ENCODE peak calls at places on chromosomes 2 and 18, in nine cellular contexts. E, I, O, T, B, S, J, Q and G are unnamed samples.

GRCh38 chr2:227818569-227819397 is 5.1 kb downstream of the CCL20 start:
- DNase-seq in E (no peak), I (no peak), O (no peak), T (no peak), B (no peak), S (no peak), J (peak; percentile 99), Q (peak; percentile 39), G (no peak)

GRCh38 chr18:13318644-13319501 is 100.3 kb downstream of the LDLRAD4 start:
- DNase-seq in E (no peak), I (no peak), O (no peak), T (no peak), B (no peak), S (peak; percentile 8), J (no peak), Q (no peak), G (no peak)

GRCh38 chr2:177921726-177922125 is 150.9 kb downstream of the PDE11A start:
- DNase-seq in E (no peak), I (no peak), O (no peak), T (no peak), B (no peak), S (peak; percentile 29), J (no peak), Q (no peak), G (no peak)

GRCh38 chr2:99850076-99850710 is 292.2 kb downstream of the AFF3 start:
- DNase-seq in E (no peak), I (peak; percentile 4), O (no peak), T (no peak), B (no peak), S (peak; percentile 48), J (no peak), Q (no peak), G (no peak)

GRCh38 chr2:206915136-206915535 is 24.2 kb upstream of the CPO start:
- DNase-seq in E (no peak), I (peak; percentile 99), O (no peak), T (no peak), B (no peak), S (peak; percentile 97), J (peak; percentile 81), Q (no peak), G (no peak)

GRCh38 chr18:57077786-57078552 is 68.9 kb upstream of the BOD1L2 start:
- DNase-seq in E (no peak), I (no peak), O (no peak), T (no peak), B (no peak), S (no peak), J (no peak), Q (no peak), G (peak; percentile 37)

GRCh38 chr18:54351186-54351585 is 6.5 kb downstream of the STARD6 start:
- DNase-seq in E (no peak), I (no peak), O (no peak), T (no peak), B (no peak), S (no peak), J (no peak), Q (no peak), G (no peak)

GRCh38 chr18:45107425-45107824 is 426.7 kb downstream of the SETBP1 start:
- DNase-seq in E (no peak), I (no peak), O (no peak), T (no peak), B (no peak), S (peak; percentile 86), J (peak; percentile 76), Q (no peak), G (no peak)

GRCh38 chr2:236928353-236929153 is 157.1 kb upstream of the COPS8 start:
- DNase-seq in E (no peak), I (no peak), O (no peak), T (no peak), B (no peak), S (no peak), J (peak; percentile 15), Q (no peak), G (no peak)

GRCh38 chr2:136214284-136214683 is 96.3 kb upstream of the CXCR4 start:
- DNase-seq in E (no peak), I (no peak), O (no peak), T (no peak), B (no peak), S (no peak), J (no peak), Q (no peak), G (no peak)

GRCh38 chr2:100752628-100753333 is 67.2 kb upstream of the NPAS2 start:
- DNase-seq in E (no peak), I (peak; percentile 57), O (no peak), T (no peak), B (no peak), S (peak; percentile 92), J (peak; percentile 93), Q (no peak), G (no peak)